ENCODE peak calls at places on chromosomes 1 and 21, in five cellular contexts. One of them, this sample, is unnamed.

GRCh38 chr21:29302340-29302991 is 3.7 kb downstream of the BACH1 start:
- DNase-seq in BE2C: no peak
- DNase-seq in WTC11: no peak
- DNase-seq in astrocyte of the spinal cord: no peak
- DNase-seq in NCI-H510A: peak
- DNase-seq in this sample: peak

GRCh38 chr1:15090373-15090772 is 63.2 kb upstream of the TMEM51 start:
- DNase-seq in BE2C: peak
- DNase-seq in WTC11: peak
- DNase-seq in astrocyte of the spinal cord: no peak
- DNase-seq in NCI-H510A: peak
- DNase-seq in this sample: no peak

GRCh38 chr1:213681788-213682340 is 305.9 kb upstream of the PROX1 start:
- DNase-seq in BE2C: no peak
- DNase-seq in WTC11: no peak
- DNase-seq in astrocyte of the spinal cord: no peak
- DNase-seq in NCI-H510A: no peak
- DNase-seq in this sample: no peak

GRCh38 chr1:204217648-204218000 is 3.8 kb upstream of the GOLT1A start:
- DNase-seq in BE2C: no peak
- DNase-seq in WTC11: no peak
- DNase-seq in astrocyte of the spinal cord: no peak
- DNase-seq in NCI-H510A: no peak
- DNase-seq in this sample: no peak

GRCh38 chr1:6870571-6870970 is 85.3 kb downstream of the CAMTA1 start:
- DNase-seq in BE2C: no peak
- DNase-seq in WTC11: no peak
- DNase-seq in astrocyte of the spinal cord: peak
- DNase-seq in NCI-H510A: no peak
- DNase-seq in this sample: peak

GRCh38 chr1:210504286-210504685 is 175.6 kb downstream of the HHAT start:
- DNase-seq in BE2C: no peak
- DNase-seq in WTC11: no peak
- DNase-seq in astrocyte of the spinal cord: no peak
- DNase-seq in NCI-H510A: no peak
- DNase-seq in this sample: no peak

GRCh38 chr1:50279622-50280320 is 143.5 kb downstream of the DMRTA2 start:
- DNase-seq in BE2C: no peak
- DNase-seq in WTC11: peak
- DNase-seq in astrocyte of the spinal cord: peak
- DNase-seq in NCI-H510A: no peak
- DNase-seq in this sample: no peak

GRCh38 chr1:27026621-27027574 is 14.2 kb upstream of the TENT5B start:
- DNase-seq in BE2C: no peak
- DNase-seq in WTC11: peak
- DNase-seq in astrocyte of the spinal cord: peak
- DNase-seq in NCI-H510A: peak
- DNase-seq in this sample: peak

GRCh38 chr1:65793359-65793732 is 651 bp downstream of the PDE4B start:
- DNase-seq in BE2C: no peak
- DNase-seq in WTC11: peak
- DNase-seq in astrocyte of the spinal cord: no peak
- DNase-seq in NCI-H510A: peak
- DNase-seq in this sample: peak

GRCh38 chr1:197481101-197481500 is 213.0 kb downstream of the CRB1 start:
- DNase-seq in BE2C: peak
- DNase-seq in WTC11: no peak
- DNase-seq in astrocyte of the spinal cord: no peak
- DNase-seq in NCI-H510A: peak
- DNase-seq in this sample: no peak

GRCh38 chr1:167964646-167965045 is 27.8 kb upstream of the MPC2 start:
- DNase-seq in BE2C: no peak
- DNase-seq in WTC11: no peak
- DNase-seq in astrocyte of the spinal cord: no peak
- DNase-seq in NCI-H510A: no peak
- DNase-seq in this sample: no peak

GRCh38 chr21:33541105-33541711 is 709 bp downstream of the GART start:
- DNase-seq in BE2C: no peak
- DNase-seq in WTC11: no peak
- DNase-seq in astrocyte of the spinal cord: peak
- DNase-seq in NCI-H510A: no peak
- DNase-seq in this sample: peak

GRCh38 chr21:34535886-34536285 is 23.9 kb upstream of the KCNE1 start:
- DNase-seq in BE2C: no peak
- DNase-seq in WTC11: no peak
- DNase-seq in astrocyte of the spinal cord: no peak
- DNase-seq in NCI-H510A: no peak
- DNase-seq in this sample: no peak

This sample was measured in fibroblast of lung.